ENCODE peak calls at places on chromosomes 12 and 14, in six cellular contexts. One of them, this sample, is unnamed.

GRCh38 chr14:34912182-34912581 is 37.0 kb upstream of the BAZ1A start:
- DNase-seq in WTC11: no peak
- DNase-seq in CD4-positive, alpha-beta T cell: no peak
- DNase-seq in progenitor cell of endocrine pancreas: no peak
- DNase-seq in AG09319: no peak
- DNase-seq in lower leg skin: no peak
- DNase-seq in this sample: no peak

GRCh38 chr12:91785655-91786489 is 359.8 kb downstream of the BTG1 start:
- DNase-seq in AG09319: no peak
- DNase-seq in WTC11: no peak
- DNase-seq in CD4-positive, alpha-beta T cell: no peak
- DNase-seq in progenitor cell of endocrine pancreas: no peak
- DNase-seq in lower leg skin: no peak
- DNase-seq in this sample: no peak

GRCh38 chr14:71336488-71337192 is 429.4 kb downstream of the PCNX1 start:
- DNase-seq in lower leg skin: no peak
- DNase-seq in WTC11: no peak
- DNase-seq in CD4-positive, alpha-beta T cell: no peak
- DNase-seq in progenitor cell of endocrine pancreas: no peak
- DNase-seq in AG09319: no peak
- DNase-seq in this sample: no peak

GRCh38 chr14:23294346-23294733 is 8.3 kb downstream of the PPP1R3E start:
- DNase-seq in lower leg skin: no peak
- DNase-seq in progenitor cell of endocrine pancreas: no peak
- DNase-seq in CD4-positive, alpha-beta T cell: no peak
- DNase-seq in AG09319: no peak
- DNase-seq in WTC11: no peak
- DNase-seq in this sample: no peak

GRCh38 chr14:90087433-90087832 is 25.6 kb downstream of the KCNK13 start:
- DNase-seq in progenitor cell of endocrine pancreas: no peak
- DNase-seq in lower leg skin: peak; percentile 62
- DNase-seq in WTC11: no peak
- DNase-seq in AG09319: no peak
- DNase-seq in CD4-positive, alpha-beta T cell: no peak
- DNase-seq in this sample: no peak

GRCh38 chr12:19048943-19049342 is 80.6 kb upstream of the PLEKHA5 start:
- DNase-seq in AG09319: no peak
- DNase-seq in WTC11: no peak
- DNase-seq in progenitor cell of endocrine pancreas: no peak
- DNase-seq in CD4-positive, alpha-beta T cell: no peak
- DNase-seq in lower leg skin: no peak
- DNase-seq in this sample: no peak

GRCh38 chr12:76866726-76867125 is 12.1 kb downstream of the CSRP2 start:
- DNase-seq in progenitor cell of endocrine pancreas: no peak
- DNase-seq in CD4-positive, alpha-beta T cell: no peak
- DNase-seq in WTC11: no peak
- DNase-seq in lower leg skin: no peak
- DNase-seq in AG09319: peak; percentile 74
- DNase-seq in this sample: no peak

GRCh38 chr14:27427796-27428195 is 830.0 kb upstream of the NOVA1 start:
- DNase-seq in CD4-positive, alpha-beta T cell: no peak
- DNase-seq in WTC11: no peak
- DNase-seq in AG09319: no peak
- DNase-seq in lower leg skin: no peak
- DNase-seq in progenitor cell of endocrine pancreas: no peak
- DNase-seq in this sample: no peak

GRCh38 chr14:23573384-23573783 is 5.2 kb downstream of the JPH4 start:
- DNase-seq in AG09319: no peak
- DNase-seq in CD4-positive, alpha-beta T cell: no peak
- DNase-seq in lower leg skin: no peak
- DNase-seq in progenitor cell of endocrine pancreas: no peak
- DNase-seq in WTC11: no peak
- DNase-seq in this sample: no peak

GRCh38 chr14:71139058-71139946 is 232.0 kb downstream of the PCNX1 start:
- DNase-seq in CD4-positive, alpha-beta T cell: peak; percentile 62
- DNase-seq in progenitor cell of endocrine pancreas: peak; percentile 40
- DNase-seq in AG09319: no peak
- DNase-seq in lower leg skin: peak; percentile 26
- DNase-seq in WTC11: peak; percentile 78
- DNase-seq in this sample: no peak

GRCh38 chr14:58882577-58883018 is 244.8 kb downstream of the DACT1 start:
- DNase-seq in AG09319: peak; percentile 73
- DNase-seq in progenitor cell of endocrine pancreas: no peak
- DNase-seq in WTC11: no peak
- DNase-seq in lower leg skin: no peak
- DNase-seq in CD4-positive, alpha-beta T cell: no peak
- DNase-seq in this sample: no peak

GRCh38 chr12:75390899-75391538 is at the start of gene GLIPR1L2:
- DNase-seq in lower leg skin: peak; percentile 91
- DNase-seq in progenitor cell of endocrine pancreas: peak; percentile 96
- DNase-seq in AG09319: peak; percentile 97
- DNase-seq in WTC11: peak; percentile 97
- DNase-seq in CD4-positive, alpha-beta T cell: peak; percentile 77
- DNase-seq in this sample: peak; percentile 87
- TF ChIP-seq CTCF in lower leg skin: no peak
- TF ChIP-seq CTCF in progenitor cell of endocrine pancreas: peak; percentile 87
- TF ChIP-seq CTCF in AG09319: peak; percentile 91
- TF ChIP-seq CTCF in WTC11: peak; percentile 69
- TF ChIP-seq CTCF in CD4-positive, alpha-beta T cell: peak; percentile 66
- TF ChIP-seq CTCF in this sample: peak; percentile 67

DNA sequence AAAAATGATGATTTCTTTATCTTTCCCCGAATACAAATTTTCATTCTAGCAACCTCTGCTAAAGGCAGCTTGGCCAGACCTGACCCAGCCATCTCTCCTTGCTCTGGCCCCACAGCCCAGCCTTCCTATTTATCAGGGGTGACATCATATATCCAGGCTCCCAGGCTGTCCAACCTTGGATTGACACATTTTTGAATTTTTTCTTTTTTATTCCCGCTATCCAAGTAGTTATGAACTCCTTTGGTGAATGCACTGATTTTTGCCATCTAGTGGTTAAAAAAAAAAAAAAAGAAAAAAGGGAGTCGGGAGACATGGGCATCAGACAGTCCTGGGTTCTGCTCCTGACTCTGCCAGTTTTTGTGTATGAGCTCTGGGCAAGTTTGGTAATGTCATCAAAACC is 120.5 kb downstream of the PTPN11 start:
- DNase-seq in progenitor cell of endocrine pancreas: no peak
- DNase-seq in WTC11: no peak
- DNase-seq in AG09319: no peak
- DNase-seq in CD4-positive, alpha-beta T cell: no peak
- DNase-seq in lower leg skin: no peak
- DNase-seq in this sample: no peak
- TF ChIP-seq CTCF in progenitor cell of endocrine pancreas: no peak
- TF ChIP-seq CTCF in WTC11: no peak
- TF ChIP-seq CTCF in AG09319: no peak
- TF ChIP-seq CTCF in CD4-positive, alpha-beta T cell: no peak
- TF ChIP-seq CTCF in lower leg skin: no peak
- TF ChIP-seq CTCF in this sample: no peak

DNA sequence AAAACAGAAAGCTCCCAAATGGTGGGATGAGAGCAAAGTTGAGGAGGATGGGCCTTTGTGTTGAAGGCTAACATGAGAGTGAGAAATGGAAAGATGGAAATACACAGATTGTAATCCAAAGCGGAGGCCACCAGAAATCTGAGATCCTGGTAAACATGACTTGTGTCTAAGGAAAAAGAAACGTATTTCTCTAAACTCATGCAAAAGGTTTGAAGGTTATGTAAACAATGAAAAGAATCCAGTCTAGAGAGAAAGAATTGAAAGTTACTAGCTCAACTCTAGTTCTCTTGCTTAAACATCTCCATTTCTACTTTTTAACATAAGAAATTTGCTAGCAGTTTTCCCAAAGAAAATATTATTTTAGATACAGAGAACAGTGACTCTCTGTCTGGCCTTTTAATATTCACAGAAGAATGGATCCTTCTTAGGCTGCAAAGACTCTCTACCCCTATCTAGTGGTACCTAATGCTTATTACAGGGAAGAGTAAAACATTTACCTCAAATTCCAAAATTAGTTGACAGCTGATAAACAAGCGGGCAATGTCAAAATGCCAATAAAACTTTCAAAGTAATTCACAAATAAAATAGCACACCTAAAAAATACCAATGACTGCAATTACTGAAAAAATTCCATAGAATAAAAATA is 75.8 kb upstream of the SOX5 start:
- DNase-seq in progenitor cell of endocrine pancreas: no peak
- DNase-seq in WTC11: no peak
- DNase-seq in lower leg skin: no peak
- DNase-seq in AG09319: no peak
- DNase-seq in CD4-positive, alpha-beta T cell: no peak
- DNase-seq in this sample: no peak
- TF ChIP-seq CTCF in progenitor cell of endocrine pancreas: peak; percentile 83
- TF ChIP-seq CTCF in WTC11: peak; percentile 30
- TF ChIP-seq CTCF in lower leg skin: no peak
- TF ChIP-seq CTCF in AG09319: peak; percentile 17
- TF ChIP-seq CTCF in CD4-positive, alpha-beta T cell: no peak
- TF ChIP-seq CTCF in this sample: no peak

GRCh38 chr14:62914025-62914424 is 131.2 kb downstream of the KCNH5 start:
- DNase-seq in AG09319: no peak
- DNase-seq in CD4-positive, alpha-beta T cell: no peak
- DNase-seq in progenitor cell of endocrine pancreas: no peak
- DNase-seq in lower leg skin: no peak
- DNase-seq in WTC11: no peak
- DNase-seq in this sample: no peak
- TF ChIP-seq CTCF in AG09319: no peak
- TF ChIP-seq CTCF in CD4-positive, alpha-beta T cell: no peak
- TF ChIP-seq CTCF in progenitor cell of endocrine pancreas: no peak
- TF ChIP-seq CTCF in lower leg skin: no peak
- TF ChIP-seq CTCF in WTC11: no peak
- TF ChIP-seq CTCF in this sample: no peak

DNA sequence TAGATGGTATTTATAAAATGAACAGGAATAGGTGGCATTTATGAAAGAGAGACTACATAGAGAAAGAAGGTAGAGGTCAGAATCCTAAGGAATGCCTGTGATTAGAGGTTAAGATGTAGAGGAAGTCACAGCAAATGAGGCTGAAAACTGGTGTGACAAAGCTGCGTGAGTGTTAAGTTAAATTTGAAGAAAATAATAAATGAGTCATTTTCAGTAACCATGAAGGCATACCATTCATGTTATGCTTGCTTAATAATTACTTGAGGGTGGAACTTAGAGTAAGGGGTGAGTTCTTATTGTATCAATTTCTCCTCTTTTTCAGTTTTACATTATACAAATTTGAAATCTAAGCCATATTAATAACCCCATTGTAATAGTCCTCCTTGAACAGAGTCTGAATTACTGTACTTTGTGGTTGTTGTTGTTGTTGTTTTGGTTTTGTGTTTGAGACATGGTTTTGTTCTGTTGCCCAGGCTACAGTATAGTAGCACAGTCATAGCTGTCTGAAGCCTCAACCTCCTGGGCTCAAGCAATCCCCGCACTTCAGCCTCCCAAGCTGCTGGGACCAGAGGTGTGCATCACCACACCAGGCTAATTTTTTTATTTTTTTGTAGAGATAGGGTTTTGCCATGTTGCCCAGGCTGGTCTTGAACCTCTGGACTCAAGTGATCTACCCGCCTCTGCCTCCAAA is 761.5 kb downstream of the GALC start:
- DNase-seq in progenitor cell of endocrine pancreas: no peak
- DNase-seq in CD4-positive, alpha-beta T cell: no peak
- DNase-seq in lower leg skin: no peak
- DNase-seq in AG09319: no peak
- DNase-seq in WTC11: no peak
- DNase-seq in this sample: no peak
- TF ChIP-seq CTCF in progenitor cell of endocrine pancreas: no peak
- TF ChIP-seq CTCF in CD4-positive, alpha-beta T cell: no peak
- TF ChIP-seq CTCF in lower leg skin: no peak
- TF ChIP-seq CTCF in AG09319: no peak
- TF ChIP-seq CTCF in WTC11: no peak
- TF ChIP-seq CTCF in this sample: no peak

GRCh38 chr12:122028601-122029560 is 7.2 kb downstream of the BCL7A start:
- DNase-seq in WTC11: no peak
- DNase-seq in progenitor cell of endocrine pancreas: no peak
- DNase-seq in CD4-positive, alpha-beta T cell: no peak
- DNase-seq in AG09319: no peak
- DNase-seq in lower leg skin: no peak
- DNase-seq in this sample: no peak
- TF ChIP-seq CTCF in WTC11: no peak
- TF ChIP-seq CTCF in progenitor cell of endocrine pancreas: no peak
- TF ChIP-seq CTCF in CD4-positive, alpha-beta T cell: no peak
- TF ChIP-seq CTCF in AG09319: no peak
- TF ChIP-seq CTCF in lower leg skin: no peak
- TF ChIP-seq CTCF in this sample: no peak

GRCh38 chr14:54001189-54001878 is 44.7 kb upstream of the BMP4 start:
- DNase-seq in progenitor cell of endocrine pancreas: no peak
- DNase-seq in WTC11: peak; percentile 43
- DNase-seq in lower leg skin: no peak
- DNase-seq in CD4-positive, alpha-beta T cell: no peak
- DNase-seq in AG09319: no peak
- DNase-seq in this sample: no peak
- TF ChIP-seq CTCF in progenitor cell of endocrine pancreas: peak; percentile 32
- TF ChIP-seq CTCF in WTC11: no peak
- TF ChIP-seq CTCF in lower leg skin: no peak
- TF ChIP-seq CTCF in CD4-positive, alpha-beta T cell: no peak
- TF ChIP-seq CTCF in AG09319: no peak
- TF ChIP-seq CTCF in this sample: no peak

GRCh38 chr14:94673781-94674231 is 61.6 kb downstream of the SERPINA3 start:
- DNase-seq in AG09319: no peak
- DNase-seq in CD4-positive, alpha-beta T cell: no peak
- DNase-seq in progenitor cell of endocrine pancreas: no peak
- DNase-seq in WTC11: no peak
- DNase-seq in lower leg skin: no peak
- DNase-seq in this sample: peak; percentile 20

GRCh38 chr14:94673071-94673470 is 60.9 kb downstream of the SERPINA3 start:
- DNase-seq in progenitor cell of endocrine pancreas: no peak
- DNase-seq in lower leg skin: no peak
- DNase-seq in WTC11: no peak
- DNase-seq in CD4-positive, alpha-beta T cell: no peak
- DNase-seq in AG09319: no peak
- DNase-seq in this sample: peak; percentile 13

GRCh38 chr14:94675036-94675435 is 62.8 kb downstream of the SERPINA3 start:
- DNase-seq in AG09319: no peak
- DNase-seq in progenitor cell of endocrine pancreas: no peak
- DNase-seq in lower leg skin: no peak
- DNase-seq in CD4-positive, alpha-beta T cell: no peak
- DNase-seq in WTC11: no peak
- DNase-seq in this sample: no peak

GRCh38 chr14:94670692-94671285 is 58.6 kb downstream of the SERPINA3 start:
- DNase-seq in AG09319: no peak
- DNase-seq in WTC11: no peak
- DNase-seq in progenitor cell of endocrine pancreas: no peak
- DNase-seq in lower leg skin: no peak
- DNase-seq in CD4-positive, alpha-beta T cell: no peak
- DNase-seq in this sample: no peak

DNA sequence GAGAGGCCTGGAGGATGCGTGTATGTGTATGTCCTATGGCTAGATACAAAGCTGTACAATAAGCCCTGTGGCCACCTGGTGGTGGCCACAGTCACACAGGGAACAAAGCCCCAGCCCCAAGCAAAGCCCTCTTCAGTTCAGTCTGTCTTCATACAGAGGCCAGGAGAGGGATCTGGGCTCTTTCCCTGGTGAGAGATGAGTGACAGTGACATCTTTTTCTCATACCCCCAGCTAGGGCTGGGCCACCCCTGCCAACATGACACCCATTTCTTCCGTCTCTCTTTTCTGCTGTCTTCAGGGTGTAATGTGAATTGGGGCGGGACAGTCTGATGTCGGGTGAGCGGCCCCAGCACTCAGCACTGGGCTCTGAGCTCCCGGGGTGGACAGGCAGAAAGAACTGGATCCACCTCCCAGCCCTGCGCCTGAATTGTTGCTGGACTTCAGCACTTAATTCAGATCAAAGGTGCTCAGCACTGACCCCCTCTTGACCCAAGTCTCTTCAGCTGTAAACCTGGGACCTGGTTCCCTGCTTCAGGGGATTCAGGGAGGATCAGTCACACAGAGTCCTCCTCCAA is 59.8 kb downstream of the SERPINA3 start:
- DNase-seq in progenitor cell of endocrine pancreas: no peak
- DNase-seq in WTC11: no peak
- DNase-seq in AG09319: no peak
- DNase-seq in CD4-positive, alpha-beta T cell: no peak
- DNase-seq in lower leg skin: no peak
- DNase-seq in this sample: no peak
- TF ChIP-seq CTCF in progenitor cell of endocrine pancreas: peak; percentile 48
- TF ChIP-seq CTCF in WTC11: no peak
- TF ChIP-seq CTCF in AG09319: no peak
- TF ChIP-seq CTCF in CD4-positive, alpha-beta T cell: no peak
- TF ChIP-seq CTCF in lower leg skin: no peak
- TF ChIP-seq CTCF in this sample: no peak

This sample was measured in mesothelial cell of epicardium.